ENCODE peak calls at places on chromosomes 5 and 9, in ten cellular contexts. I is central memory CD4-positive, alpha-beta T cell; W is activated T-cell treated with anti-CD3 and anti-CD28 coated beads for 24 hours; U is amniotic stem cell; H is aorta; T is stimulated activated CD4-positive, alpha-beta T cell treated with anti-CD3 and anti-CD28 coated beads, Interleukin-4, amount 100 ng/mL, for 4 hours; P is H9; J is SHP77 treated with DMSO at 0.1 percent for 48 hours; A is WERI-Rb-1; M is naive thymus-derived CD8-positive, alpha-beta T cell. N is an unnamed sample.

GRCh38 chr9:26856413-26857032 is 36.1 kb downstream of the CAAP1 start:
- DNase-seq in I (no peak), W (no peak), U (no peak), H (no peak), T (no peak), P (peak), J (peak), A (peak), M (no peak), N (peak)

GRCh38 chr9:16352232-16352631 is 518.2 kb downstream of the BNC2 start:
- DNase-seq in I (no peak), W (no peak), U (no peak), H (no peak), T (no peak), P (no peak), J (no peak), A (no peak), M (no peak), N (no peak)

GRCh38 chr9:4700093-4700492 is 20.7 kb downstream of the CDC37L1 start:
- DNase-seq in I (no peak), W (no peak), U (no peak), H (no peak), T (no peak), P (no peak), J (no peak), A (no peak), M (no peak), N (no peak)

GRCh38 chr9:124797343-124798103 is 20.6 kb downstream of the OLFML2A start:
- DNase-seq in I (no peak), W (no peak), U (no peak), H (no peak), T (no peak), P (no peak), J (no peak), A (no peak), M (no peak), N (no peak)

GRCh38 chr5:138354926-138355378 is 2.5 kb downstream of the KDM3B start:
- DNase-seq in I (peak), W (peak), U (peak), H (no peak), T (peak), P (peak), J (no peak), A (no peak), M (peak), N (peak)

GRCh38 chr5:169980418-169981053 is at the start of gene INSYN2B:
- DNase-seq in I (no peak), W (peak), U (peak), H (peak), T (no peak), P (peak), J (peak), A (peak), M (no peak), N (peak)

GRCh38 chr5:95761771-95762680 is 30.9 kb downstream of the RHOBTB3 start:
- DNase-seq in I (no peak), W (no peak), U (no peak), H (no peak), T (no peak), P (no peak), J (no peak), A (peak), M (no peak), N (no peak)

GRCh38 chr5:146059349-146060220 is 45.8 kb downstream of the PLAC8L1 start:
- DNase-seq in I (no peak), W (no peak), U (no peak), H (no peak), T (no peak), P (no peak), J (no peak), A (no peak), M (no peak), N (no peak)

GRCh38 chr5:136714286-136714685 is 348.9 kb upstream of the TRPC7 start:
- DNase-seq in I (no peak), W (no peak), U (no peak), H (no peak), T (no peak), P (no peak), J (no peak), A (no peak), M (no peak), N (no peak)

GRCh38 chr9:4269872-4270271 is 30.0 kb downstream of the GLIS3 start:
- DNase-seq in I (no peak), W (no peak), U (no peak), H (no peak), T (no peak), P (no peak), J (no peak), A (no peak), M (no peak), N (no peak)

GRCh38 chr5:77211013-77211690 is 672 bp downstream of the PDE8B start:
- DNase-seq in I (no peak), W (no peak), U (no peak), H (no peak), T (no peak), P (peak), J (no peak), A (no peak), M (no peak), N (no peak)

GRCh38 chr9:69469136-69469535 is 144.1 kb downstream of the ENTREP1 start:
- DNase-seq in I (no peak), W (no peak), U (no peak), H (no peak), T (no peak), P (no peak), J (no peak), A (no peak), M (no peak), N (no peak)

GRCh38 chr5:53934126-53934856 is 373.9 kb downstream of the NDUFS4 start:
- DNase-seq in I (no peak), W (no peak), U (no peak), H (no peak), T (no peak), P (no peak), J (no peak), A (no peak), M (no peak), N (no peak)

GRCh38 chr9:134551176-134551575 is 90.4 kb upstream of the COL5A1 start:
- DNase-seq in I (no peak), W (no peak), U (no peak), H (no peak), T (no peak), P (no peak), J (no peak), A (no peak), M (no peak), N (no peak)

GRCh38 chr9:31275419-31275818 is 1109.0 kb upstream of the ACO1 start:
- DNase-seq in I (no peak), W (no peak), U (no peak), H (no peak), T (no peak), P (no peak), J (no peak), A (no peak), M (no peak), N (no peak)

GRCh38 chr9:89843591-89843990 is 238.8 kb downstream of the GADD45G start:
- DNase-seq in I (no peak), W (no peak), U (no peak), H (no peak), T (no peak), P (no peak), J (no peak), A (no peak), M (no peak), N (no peak)

GRCh38 chr5:33491941-33492340 is 51.2 kb downstream of the TARS1 start:
- DNase-seq in I (no peak), W (no peak), U (no peak), H (no peak), T (no peak), P (no peak), J (no peak), A (no peak), M (no peak), N (no peak)

GRCh38 chr5:395156-395920 is 47.6 kb upstream of the EXOC3 start:
- DNase-seq in I (no peak), W (no peak), U (peak), H (peak), T (no peak), P (peak), J (no peak), A (no peak), M (no peak), N (no peak)

GRCh38 chr9:90680534-90680933 is 37.9 kb upstream of the DIRAS2 start:
- DNase-seq in I (no peak), W (no peak), U (no peak), H (no peak), T (no peak), P (no peak), J (peak), A (no peak), M (no peak), N (no peak)

GRCh38 chr5:132497488-132497997 is 7.0 kb upstream of the IRF1 start:
- DNase-seq in I (no peak), W (no peak), U (peak), H (peak), T (no peak), P (peak), J (no peak), A (no peak), M (no peak), N (no peak)

GRCh38 chr5:87151547-87151946 is 116.1 kb upstream of the RASA1 start:
- DNase-seq in I (no peak), W (no peak), U (peak), H (no peak), T (no peak), P (no peak), J (no peak), A (no peak), M (no peak), N (no peak)

GRCh38 chr5:43231977-43232376 is 40.0 kb downstream of the NIM1K start:
- DNase-seq in I (no peak), W (no peak), U (no peak), H (no peak), T (no peak), P (peak), J (no peak), A (no peak), M (no peak), N (peak)

GRCh38 chr9:99753436-99753835 is 68.2 kb upstream of the NR4A3 start:
- DNase-seq in I (no peak), W (no peak), U (no peak), H (no peak), T (no peak), P (no peak), J (no peak), A (no peak), M (no peak), N (no peak)

GRCh38 chr5:65734921-65735320 is 12.9 kb downstream of the NLN start:
- DNase-seq in I (no peak), W (no peak), U (no peak), H (no peak), T (no peak), P (no peak), J (no peak), A (no peak), M (no peak), N (no peak)

GRCh38 chr9:89593776-89594427 is 10.9 kb upstream of the GADD45G start:
- DNase-seq in I (peak), W (peak), U (no peak), H (peak), T (peak), P (peak), J (peak), A (peak), M (peak), N (peak)

GRCh38 chr5:126658526-126658925 is 57.8 kb downstream of the PHAX start:
- DNase-seq in I (no peak), W (no peak), U (no peak), H (no peak), T (no peak), P (no peak), J (no peak), A (peak), M (no peak), N (no peak)

GRCh38 chr5:112929336-112930081 is 7.5 kb upstream of the REEP5 start:
- DNase-seq in I (no peak), W (no peak), U (no peak), H (no peak), T (no peak), P (no peak), J (no peak), A (no peak), M (no peak), N (no peak)

GRCh38 chr5:6505415-6505763 is 56.7 kb downstream of the UBE2QL1 start:
- DNase-seq in I (no peak), W (no peak), U (no peak), H (no peak), T (no peak), P (no peak), J (peak), A (no peak), M (no peak), N (no peak)

GRCh38 chr5:15929616-15930303 is 249.8 kb downstream of the MARCHF11 start:
- DNase-seq in I (no peak), W (no peak), U (no peak), H (no peak), T (no peak), P (no peak), J (no peak), A (no peak), M (no peak), N (no peak)

GRCh38 chr5:78660401-78660800 is 11.8 kb upstream of the LHFPL2 start:
- DNase-seq in I (no peak), W (no peak), U (no peak), H (no peak), T (no peak), P (no peak), J (no peak), A (no peak), M (no peak), N (no peak)

GRCh38 chr9:121299467-121300282 is 31.7 kb downstream of the GSN start:
- DNase-seq in I (no peak), W (no peak), U (no peak), H (peak), T (no peak), P (no peak), J (no peak), A (peak), M (no peak), N (no peak)

GRCh38 chr9:129585352-129585751 is 35.5 kb downstream of the C9orf50 start:
- DNase-seq in I (no peak), W (no peak), U (no peak), H (no peak), T (no peak), P (no peak), J (no peak), A (no peak), M (no peak), N (no peak)

GRCh38 chr5:124581866-124582650 is 164.4 kb downstream of the ZNF608 start:
- DNase-seq in I (no peak), W (no peak), U (no peak), H (no peak), T (no peak), P (no peak), J (no peak), A (no peak), M (no peak), N (no peak)

GRCh38 chr9:110797611-110798010 is 129.0 kb downstream of the MUSK start:
- DNase-seq in I (no peak), W (no peak), U (peak), H (no peak), T (no peak), P (no peak), J (no peak), A (no peak), M (no peak), N (no peak)